ENCODE peak calls at places on chromosomes 3 and 15, in six cellular contexts. U is aorta; S is Right ventricle myocardium superior; L is psoas muscle; Q is activated CD8-positive, alpha-beta T cell treated with anti-CD3 and anti-CD28 coated beads, Interleukin-2, amount 10 ng/mL, durations not matched to agents 7 days and 5 days; G is SK-N-SH treated with all-trans-retinoic acid at 6 μM for 48 hours. W is an unnamed sample.

GRCh38 chr3:183208260-183208659 is 44.8 kb upstream of the B3GNT5 start:
- ATAC-seq in U (no peak), S (no peak), L (no peak), Q (no peak), G (no peak), W (no peak)

GRCh38 chr3:178010306-178010705 is 525.9 kb upstream of the KCNMB2 start:
- ATAC-seq in U (no peak), S (no peak), L (no peak), Q (no peak), G (no peak), W (no peak)

GRCh38 chr3:39136533-39137434 is 16.6 kb downstream of the CSRNP1 start:
- ATAC-seq in U (no peak), S (no peak), L (no peak), Q (peak), G (no peak), W (no peak)

GRCh38 chr15:26838742-26839460 is 28.0 kb upstream of the GABRA5 start:
- ATAC-seq in U (no peak), S (no peak), L (no peak), Q (no peak), G (no peak), W (no peak)

GRCh38 chr3:185129051-185129450 is 23.8 kb downstream of the C3orf70 start:
- ATAC-seq in U (no peak), S (no peak), L (no peak), Q (no peak), G (no peak), W (no peak)

GRCh38 chr3:51828297-51828696 is 33.1 kb upstream of the IQCF2 start:
- ATAC-seq in U (no peak), S (no peak), L (no peak), Q (no peak), G (no peak), W (no peak)

GRCh38 chr3:17749705-17750293 is 7.4 kb upstream of the TBC1D5 start:
- ATAC-seq in U (no peak), S (no peak), L (no peak), Q (peak), G (peak), W (no peak)

GRCh38 chr3:10933958-10934481 is 58.5 kb upstream of the SLC6A1 start:
- ATAC-seq in U (no peak), S (no peak), L (no peak), Q (no peak), G (peak), W (peak)

GRCh38 chr3:34534013-34534412 is 735.6 kb downstream of the PDCD6IP start:
- ATAC-seq in U (peak), S (peak), L (no peak), Q (no peak), G (no peak), W (no peak)

W was measured in gastroesophageal sphincter.